ENCODE peak calls at places on chromosomes 7 and 10, in seven cellular contexts. One of them, this sample, is unnamed.

GRCh38 chr7:17007841-17008240 is 126.1 kb upstream of the AGR3 start:
- DNase-seq in HCT116: no peak
- DNase-seq in K562: no peak
- DNase-seq in HepG2: no peak
- DNase-seq in GM12878: no peak
- DNase-seq in H1: no peak
- DNase-seq in SK-N-SH: no peak
- DNase-seq in this sample: no peak

GRCh38 chr10:116056445-116057293 is 216.3 kb downstream of the GFRA1 start:
- DNase-seq in HepG2: peak; percentile 94
- DNase-seq in H1: no peak
- DNase-seq in HCT116: no peak
- DNase-seq in K562: no peak
- DNase-seq in SK-N-SH: no peak
- DNase-seq in GM12878: no peak
- DNase-seq in this sample: no peak

GRCh38 chr7:107628461-107629064 is 32.1 kb upstream of the SLC26A4 start:
- DNase-seq in GM12878: no peak
- DNase-seq in K562: no peak
- DNase-seq in HepG2: no peak
- DNase-seq in H1: no peak
- DNase-seq in HCT116: no peak
- DNase-seq in SK-N-SH: no peak
- DNase-seq in this sample: no peak

GRCh38 chr10:124073642-124074377 is 19.6 kb downstream of the CHST15 start:
- DNase-seq in GM12878: no peak
- DNase-seq in HepG2: no peak
- DNase-seq in K562: no peak
- DNase-seq in H1: no peak
- DNase-seq in SK-N-SH: no peak
- DNase-seq in HCT116: no peak
- DNase-seq in this sample: no peak

GRCh38 chr7:132782777-132783633 is 206.7 kb upstream of the PLXNA4 start:
- DNase-seq in HepG2: no peak
- DNase-seq in H1: no peak
- DNase-seq in HCT116: no peak
- DNase-seq in SK-N-SH: no peak
- DNase-seq in K562: no peak
- DNase-seq in GM12878: no peak
- DNase-seq in this sample: no peak

GRCh38 chr7:25940086-25940906 is 211.7 kb upstream of the NFE2L3 start:
- DNase-seq in SK-N-SH: no peak
- DNase-seq in HCT116: no peak
- DNase-seq in GM12878: no peak
- DNase-seq in K562: no peak
- DNase-seq in H1: no peak
- DNase-seq in HepG2: no peak
- DNase-seq in this sample: no peak

GRCh38 chr10:19245889-19246841 is 197.6 kb downstream of the MALRD1 start:
- DNase-seq in K562: no peak
- DNase-seq in H1: no peak
- DNase-seq in HCT116: no peak
- DNase-seq in GM12878: no peak
- DNase-seq in SK-N-SH: peak; percentile 42
- DNase-seq in HepG2: no peak
- DNase-seq in this sample: no peak

GRCh38 chr7:2006921-2007381 is 225.8 kb downstream of the MAD1L1 start:
- DNase-seq in HepG2: no peak
- DNase-seq in GM12878: no peak
- DNase-seq in SK-N-SH: no peak
- DNase-seq in K562: no peak
- DNase-seq in H1: no peak
- DNase-seq in HCT116: no peak
- DNase-seq in this sample: no peak

GRCh38 chr7:158676898-158677297 is 27.7 kb downstream of the NCAPG2 start:
- DNase-seq in HepG2: no peak
- DNase-seq in HCT116: no peak
- DNase-seq in GM12878: no peak
- DNase-seq in H1: no peak
- DNase-seq in K562: no peak
- DNase-seq in SK-N-SH: no peak
- DNase-seq in this sample: no peak

GRCh38 chr7:76259124-76260086 is 43.1 kb upstream of the HSPB1 start:
- DNase-seq in HepG2: no peak
- DNase-seq in SK-N-SH: peak; percentile 81
- DNase-seq in HCT116: no peak
- DNase-seq in H1: no peak
- DNase-seq in GM12878: no peak
- DNase-seq in K562: no peak
- DNase-seq in this sample: no peak

GRCh38 chr7:158754746-158755444 is 50.3 kb upstream of the NCAPG2 start:
- DNase-seq in HCT116: no peak
- DNase-seq in K562: no peak
- DNase-seq in HepG2: no peak
- DNase-seq in GM12878: no peak
- DNase-seq in H1: peak; percentile 10
- DNase-seq in SK-N-SH: no peak
- DNase-seq in this sample: no peak

GRCh38 chr7:120731276-120731675 is 126.7 kb downstream of the TSPAN12 start:
- DNase-seq in K562: no peak
- DNase-seq in GM12878: no peak
- DNase-seq in SK-N-SH: no peak
- DNase-seq in HepG2: no peak
- DNase-seq in H1: no peak
- DNase-seq in HCT116: no peak
- DNase-seq in this sample: no peak

GRCh38 chr7:104982308-104982755 is 31.7 kb upstream of the KMT2E start:
- DNase-seq in H1: no peak
- DNase-seq in SK-N-SH: no peak
- DNase-seq in K562: peak; percentile 40
- DNase-seq in HCT116: no peak
- DNase-seq in GM12878: no peak
- DNase-seq in HepG2: no peak
- DNase-seq in this sample: no peak

GRCh38 chr7:35185908-35186731 is 67.8 kb downstream of the TBX20 start:
- DNase-seq in SK-N-SH: peak; percentile 73
- DNase-seq in GM12878: no peak
- DNase-seq in HCT116: no peak
- DNase-seq in K562: no peak
- DNase-seq in HepG2: no peak
- DNase-seq in H1: peak; percentile 81
- DNase-seq in this sample: peak; percentile 1

GRCh38 chr7:44066494-44067063 is 1.2 kb upstream of the PGAM2 start:
- DNase-seq in H1: no peak
- DNase-seq in HCT116: no peak
- DNase-seq in HepG2: no peak
- DNase-seq in K562: no peak
- DNase-seq in SK-N-SH: no peak
- DNase-seq in GM12878: no peak
- DNase-seq in this sample: no peak

GRCh38 chr10:31508882-31509281 is 189.9 kb downstream of the ZEB1 start:
- DNase-seq in HepG2: no peak
- DNase-seq in GM12878: no peak
- DNase-seq in K562: no peak
- DNase-seq in H1: no peak
- DNase-seq in SK-N-SH: no peak
- DNase-seq in HCT116: no peak
- DNase-seq in this sample: no peak

GRCh38 chr7:17534348-17534747 is 235.9 kb downstream of the AHR start:
- DNase-seq in H1: no peak
- DNase-seq in GM12878: no peak
- DNase-seq in SK-N-SH: no peak
- DNase-seq in HepG2: no peak
- DNase-seq in HCT116: no peak
- DNase-seq in K562: no peak
- DNase-seq in this sample: no peak

GRCh38 chr10:85979598-85979997 is 387.0 kb downstream of the GRID1 start:
- DNase-seq in K562: no peak
- DNase-seq in H1: no peak
- DNase-seq in HCT116: no peak
- DNase-seq in SK-N-SH: no peak
- DNase-seq in GM12878: no peak
- DNase-seq in HepG2: no peak
- DNase-seq in this sample: no peak

GRCh38 chr10:30829921-30830671 is 200.5 kb upstream of the LYZL2 start:
- DNase-seq in K562: no peak
- DNase-seq in HCT116: no peak
- DNase-seq in GM12878: no peak
- DNase-seq in H1: no peak
- DNase-seq in SK-N-SH: no peak
- DNase-seq in HepG2: no peak
- DNase-seq in this sample: no peak

GRCh38 chr7:28360739-28361138 is 51.6 kb upstream of the CREB5 start:
- DNase-seq in SK-N-SH: peak; percentile 34
- DNase-seq in GM12878: no peak
- DNase-seq in HepG2: no peak
- DNase-seq in K562: no peak
- DNase-seq in H1: no peak
- DNase-seq in HCT116: no peak
- DNase-seq in this sample: no peak

GRCh38 chr10:12503311-12503710 is 154.0 kb downstream of the CAMK1D start:
- DNase-seq in H1: peak; percentile 42
- DNase-seq in SK-N-SH: no peak
- DNase-seq in GM12878: no peak
- DNase-seq in HepG2: no peak
- DNase-seq in K562: no peak
- DNase-seq in HCT116: no peak
- DNase-seq in this sample: peak; percentile 47

GRCh38 chr7:99000196-99000903 is 122.0 kb downstream of the TRRAP start:
- DNase-seq in GM12878: no peak
- DNase-seq in HepG2: no peak
- DNase-seq in HCT116: no peak
- DNase-seq in K562: no peak
- DNase-seq in SK-N-SH: no peak
- DNase-seq in H1: no peak
- DNase-seq in this sample: no peak

GRCh38 chr10:86179143-86179505 is 187.5 kb downstream of the GRID1 start:
- DNase-seq in HCT116: no peak
- DNase-seq in HepG2: no peak
- DNase-seq in K562: no peak
- DNase-seq in H1: no peak
- DNase-seq in SK-N-SH: no peak
- DNase-seq in GM12878: no peak
- DNase-seq in this sample: no peak

GRCh38 chr10:71788954-71789353 is 15.6 kb upstream of the VSIR start:
- DNase-seq in GM12878: no peak
- DNase-seq in HepG2: no peak
- DNase-seq in H1: no peak
- DNase-seq in HCT116: no peak
- DNase-seq in SK-N-SH: no peak
- DNase-seq in K562: no peak
- DNase-seq in this sample: no peak

GRCh38 chr10:71795248-71795647 is 21.9 kb upstream of the VSIR start:
- DNase-seq in HepG2: no peak
- DNase-seq in HCT116: no peak
- DNase-seq in GM12878: no peak
- DNase-seq in H1: peak; percentile 72
- DNase-seq in SK-N-SH: no peak
- DNase-seq in K562: peak; percentile 62
- DNase-seq in this sample: peak; percentile 44

GRCh38 chr10:71789871-71790270 is 16.6 kb upstream of the VSIR start:
- DNase-seq in H1: no peak
- DNase-seq in K562: no peak
- DNase-seq in GM12878: no peak
- DNase-seq in SK-N-SH: no peak
- DNase-seq in HepG2: no peak
- DNase-seq in HCT116: no peak
- DNase-seq in this sample: no peak

GRCh38 chr10:71796749-71797405 is 23.6 kb upstream of the VSIR start:
- DNase-seq in HCT116: no peak
- DNase-seq in H1: no peak
- DNase-seq in SK-N-SH: no peak
- DNase-seq in HepG2: no peak
- DNase-seq in GM12878: no peak
- DNase-seq in K562: peak; percentile 60
- DNase-seq in this sample: no peak

GRCh38 chr10:71790749-71791440 is 17.6 kb upstream of the VSIR start:
- DNase-seq in H1: no peak
- DNase-seq in HepG2: no peak
- DNase-seq in SK-N-SH: no peak
- DNase-seq in GM12878: no peak
- DNase-seq in K562: no peak
- DNase-seq in HCT116: no peak
- DNase-seq in this sample: no peak
- TF ChIP-seq JUND in H1: no peak
- TF ChIP-seq JUND in HepG2: no peak
- TF ChIP-seq JUND in SK-N-SH: no peak
- TF ChIP-seq JUND in GM12878: no peak
- TF ChIP-seq JUND in K562: no peak
- TF ChIP-seq JUND in HCT116: no peak
- TF ChIP-seq JUND in this sample: no peak

GRCh38 chr7:142319970-142320369 is 62.1 kb upstream of the PRSS58 start:
- DNase-seq in HepG2: no peak
- DNase-seq in H1: no peak
- DNase-seq in HCT116: no peak
- DNase-seq in SK-N-SH: no peak
- DNase-seq in K562: peak; percentile 26
- DNase-seq in GM12878: no peak
- DNase-seq in this sample: no peak
- TF ChIP-seq JUND in HepG2: no peak
- TF ChIP-seq JUND in H1: no peak
- TF ChIP-seq JUND in HCT116: no peak
- TF ChIP-seq JUND in SK-N-SH: no peak
- TF ChIP-seq JUND in K562: no peak
- TF ChIP-seq JUND in GM12878: no peak
- TF ChIP-seq JUND in this sample: no peak

DNA sequence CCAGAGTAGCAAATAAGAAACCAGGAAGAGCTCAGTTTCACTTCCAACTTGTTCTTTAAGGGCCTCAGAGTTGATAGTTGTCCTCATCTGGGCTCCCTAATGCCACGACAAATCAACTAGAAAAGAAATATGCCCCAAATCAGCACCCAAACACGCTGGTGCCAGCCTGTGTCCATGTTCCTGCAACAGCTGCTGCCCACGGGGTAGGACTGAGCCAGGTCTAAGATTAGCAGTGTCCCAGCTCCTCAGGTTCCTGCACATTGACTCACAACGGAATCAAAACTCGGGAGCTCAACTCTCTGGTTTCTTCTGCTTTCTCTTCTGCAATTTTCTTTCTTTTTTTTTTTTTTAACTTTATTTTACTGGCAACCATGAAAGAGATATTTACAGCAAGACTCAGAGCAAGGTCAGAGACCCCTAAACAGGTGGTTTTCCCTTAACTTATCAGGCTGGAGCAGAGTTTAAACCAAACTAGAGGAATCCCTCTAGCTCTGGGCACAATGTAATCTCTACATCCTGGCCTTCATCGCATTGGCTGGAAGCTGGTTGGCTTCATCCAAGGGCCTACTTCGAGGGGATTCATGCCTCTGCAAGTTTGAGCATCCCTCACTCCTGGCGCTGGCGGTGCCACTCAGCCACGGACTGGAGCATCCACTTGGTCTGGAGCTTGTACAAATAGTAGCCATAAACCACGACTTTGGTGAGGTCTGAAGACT is 126.1 kb downstream of the PFKFB3 start:
- DNase-seq in H1: no peak
- DNase-seq in SK-N-SH: no peak
- DNase-seq in K562: no peak
- DNase-seq in GM12878: no peak
- DNase-seq in HepG2: no peak
- DNase-seq in HCT116: no peak
- DNase-seq in this sample: no peak
- TF ChIP-seq JUND in H1: no peak
- TF ChIP-seq JUND in SK-N-SH: no peak
- TF ChIP-seq JUND in K562: no peak
- TF ChIP-seq JUND in GM12878: no peak
- TF ChIP-seq JUND in HepG2: no peak
- TF ChIP-seq JUND in HCT116: no peak
- TF ChIP-seq JUND in this sample: no peak

GRCh38 chr10:46556515-46557318 is at the start of gene GPRIN2:
- DNase-seq in HepG2: no peak
- DNase-seq in SK-N-SH: peak; percentile 82
- DNase-seq in H1: peak; percentile 96
- DNase-seq in HCT116: no peak
- DNase-seq in K562: no peak
- DNase-seq in GM12878: no peak
- DNase-seq in this sample: no peak
- TF ChIP-seq JUND in HepG2: no peak
- TF ChIP-seq JUND in SK-N-SH: no peak
- TF ChIP-seq JUND in H1: no peak
- TF ChIP-seq JUND in HCT116: no peak
- TF ChIP-seq JUND in K562: no peak
- TF ChIP-seq JUND in GM12878: no peak
- TF ChIP-seq JUND in this sample: no peak